ENCODE peak calls at places on chromosomes 2 and 18, in ten cellular contexts. D, B, N, U, R, F, Y, V, W and O are unnamed samples.

GRCh38 chr2:16614314-16614860 is 51.2 kb downstream of the CYRIA start:
- DNase-seq in D (no peak), B (no peak), N (no peak), U (no peak), R (peak; percentile 87), F (no peak), Y (no peak), V (no peak), W (no peak), O (no peak)

GRCh38 chr2:16950436-16950835 is 284.8 kb upstream of the CYRIA start:
- DNase-seq in D (no peak), B (no peak), N (no peak), U (no peak), R (no peak), F (no peak), Y (no peak), V (no peak), W (no peak), O (no peak)

GRCh38 chr2:240981273-240981672 is 17.1 kb upstream of the SNED1 start:
- DNase-seq in D (peak; percentile 26), B (peak; percentile 62), N (no peak), U (no peak), R (no peak), F (no peak), Y (peak; percentile 1), V (no peak), W (no peak), O (no peak)

GRCh38 chr2:105072039-105072438 is 34.2 kb downstream of the MRPS9 start:
- DNase-seq in D (no peak), B (no peak), N (no peak), U (no peak), R (no peak), F (no peak), Y (no peak), V (no peak), W (no peak), O (no peak)

GRCh38 chr2:209298601-209299000 is 125.2 kb upstream of the MAP2 start:
- DNase-seq in D (no peak), B (no peak), N (no peak), U (no peak), R (no peak), F (no peak), Y (no peak), V (no peak), W (no peak), O (no peak)

GRCh38 chr2:79713131-79713785 is 200.4 kb downstream of the CTNNA2 start:
- DNase-seq in D (no peak), B (no peak), N (no peak), U (no peak), R (no peak), F (no peak), Y (no peak), V (no peak), W (no peak), O (no peak)

GRCh38 chr2:191839918-191840804 is 6.7 kb downstream of the CAVIN2 start:
- DNase-seq in D (no peak), B (no peak), N (no peak), U (no peak), R (no peak), F (no peak), Y (no peak), V (no peak), W (no peak), O (no peak)

GRCh38 chr2:85096616-85097015 is 36.6 kb upstream of the TCF7L1 start:
- DNase-seq in D (no peak), B (no peak), N (no peak), U (no peak), R (no peak), F (no peak), Y (no peak), V (no peak), W (no peak), O (no peak)

GRCh38 chr2:20224716-20225293 is at the start of gene SDC1:
- DNase-seq in D (peak; percentile 69), B (peak; percentile 39), N (no peak), U (no peak), R (peak; percentile 90), F (peak; percentile 46), Y (peak; percentile 75), V (peak; percentile 9), W (peak; percentile 58), O (peak; percentile 3)

GRCh38 chr2:5589183-5589582 is 103.0 kb upstream of the SOX11 start:
- DNase-seq in D (no peak), B (no peak), N (no peak), U (no peak), R (no peak), F (no peak), Y (no peak), V (no peak), W (no peak), O (no peak)

GRCh38 chr2:72198532-72199241 is 51.0 kb upstream of the CYP26B1 start:
- DNase-seq in D (no peak), B (peak; percentile 88), N (no peak), U (no peak), R (no peak), F (no peak), Y (no peak), V (no peak), W (no peak), O (peak; percentile 29)

GRCh38 chr2:42962521-42962953 is 170.2 kb upstream of the HAAO start:
- DNase-seq in D (no peak), B (peak; percentile 66), N (no peak), U (no peak), R (no peak), F (no peak), Y (no peak), V (no peak), W (no peak), O (no peak)

GRCh38 chr2:126970583-126970982 is 71.9 kb downstream of the TEX51 start:
- DNase-seq in D (no peak), B (no peak), N (no peak), U (no peak), R (peak; percentile 55), F (no peak), Y (no peak), V (no peak), W (no peak), O (no peak)

GRCh38 chr2:80968450-80968849 is 663.9 kb upstream of the LRRTM1 start:
- DNase-seq in D (no peak), B (no peak), N (no peak), U (no peak), R (no peak), F (no peak), Y (no peak), V (no peak), W (no peak), O (no peak)

GRCh38 chr2:220847006-220847405 is 725.1 kb downstream of the EPHA4 start:
- DNase-seq in D (no peak), B (peak; percentile 4), N (no peak), U (no peak), R (no peak), F (peak; percentile 9), Y (no peak), V (peak; percentile 1), W (no peak), O (no peak)

GRCh38 chr2:69770193-69770702 is 28.3 kb downstream of the ANXA4 start:
- DNase-seq in D (no peak), B (peak; percentile 89), N (peak; percentile 82), U (no peak), R (no peak), F (no peak), Y (no peak), V (no peak), W (no peak), O (no peak)

GRCh38 chr2:142980246-142981068 is 103.0 kb downstream of the KYNU start:
- DNase-seq in D (no peak), B (peak; percentile 71), N (no peak), U (no peak), R (peak; percentile 46), F (peak; percentile 39), Y (no peak), V (peak; percentile 40), W (peak; percentile 8), O (no peak)

GRCh38 chr2:43478423-43479086 is 117.3 kb downstream of the THADA start:
- DNase-seq in D (no peak), B (peak; percentile 57), N (no peak), U (no peak), R (no peak), F (no peak), Y (no peak), V (no peak), W (no peak), O (no peak)

GRCh38 chr2:58764321-58765099 is 523.4 kb upstream of the FANCL start:
- DNase-seq in D (no peak), B (no peak), N (no peak), U (no peak), R (no peak), F (no peak), Y (no peak), V (no peak), W (no peak), O (no peak)

GRCh38 chr2:25161055-25161781 is 7.2 kb downstream of the POMC start:
- DNase-seq in D (peak; percentile 74), B (peak; percentile 13), N (no peak), U (peak; percentile 54), R (no peak), F (peak; percentile 67), Y (no peak), V (no peak), W (no peak), O (no peak)

GRCh38 chr2:40315684-40316083 is 136.2 kb downstream of the SLC8A1 start:
- DNase-seq in D (no peak), B (peak; percentile 86), N (peak; percentile 11), U (no peak), R (no peak), F (no peak), Y (no peak), V (peak; percentile 84), W (no peak), O (no peak)

GRCh38 chr2:95053543-95053942 is 28.0 kb downstream of the MAL start:
- DNase-seq in D (no peak), B (no peak), N (no peak), U (no peak), R (no peak), F (no peak), Y (peak; percentile 36), V (no peak), W (no peak), O (no peak)

GRCh38 chr2:120924924-120925323 is 189.3 kb downstream of the GLI2 start:
- DNase-seq in D (no peak), B (no peak), N (no peak), U (no peak), R (no peak), F (no peak), Y (no peak), V (no peak), W (no peak), O (no peak)

GRCh38 chr2:240905176-240905781 is 857 bp upstream of the CROCC2 start:
- DNase-seq in D (no peak), B (no peak), N (no peak), U (no peak), R (peak; percentile 76), F (peak; percentile 53), Y (no peak), V (no peak), W (no peak), O (no peak)

GRCh38 chr2:127566576-127566975 is 31.1 kb downstream of the MYO7B start:
- DNase-seq in D (no peak), B (no peak), N (no peak), U (no peak), R (no peak), F (no peak), Y (no peak), V (no peak), W (no peak), O (no peak)

GRCh38 chr2:233460726-233461431 is 105.7 kb downstream of the USP40 start:
- DNase-seq in D (no peak), B (no peak), N (no peak), U (no peak), R (peak; percentile 90), F (no peak), Y (no peak), V (no peak), W (peak; percentile 70), O (no peak)

GRCh38 chr2:101608411-101609317 is 88.8 kb upstream of the MAP4K4 start:
- DNase-seq in D (no peak), B (no peak), N (no peak), U (no peak), R (no peak), F (no peak), Y (no peak), V (no peak), W (no peak), O (no peak)

GRCh38 chr18:69631281-69631680 is 230.6 kb downstream of the DOK6 start:
- DNase-seq in D (no peak), B (peak; percentile 20), N (no peak), U (no peak), R (no peak), F (no peak), Y (no peak), V (no peak), W (no peak), O (no peak)